ENCODE peak calls at places on chromosomes 2 and 18, in six cellular contexts. D is stimulated activated CD8-positive, alpha-beta memory T cell treated with anti-CD3 and anti-CD28 coated beads, Interleukin-7, amount 100 ng/mL, for 24 hours; B is activated CD4-positive, alpha-beta T cell treated with anti-CD3 and anti-CD28 coated beads, Interleukin-2, amount 50 U/mL, for 24 hours; L is EL; E is mesothelial cell of epicardium; S is dermis microvascular lymphatic vessel endothelial cell. W is an unnamed sample.

GRCh38 chr2:217725409-217725808 is 277.4 kb downstream of the TNS1 start:
- DNase-seq in D (no peak), B (no peak), L (no peak), E (no peak), S (no peak), W (no peak)

GRCh38 chr2:152861349-152861942 is 143.0 kb downstream of the ARL6IP6 start:
- DNase-seq in D (no peak), B (no peak), L (peak), E (no peak), S (peak), W (peak)

GRCh38 chr18:14905979-14906378 is 158.0 kb downstream of the ANKRD30B start:
- DNase-seq in D (no peak), B (no peak), L (no peak), E (no peak), S (no peak), W (no peak)

GRCh38 chr2:154638768-154639167 is 59.7 kb upstream of the KCNJ3 start:
- DNase-seq in D (no peak), B (no peak), L (no peak), E (no peak), S (no peak), W (no peak)

GRCh38 chr2:11656671-11657101 is 13.3 kb downstream of the NTSR2 start:
- DNase-seq in D (no peak), B (no peak), L (no peak), E (no peak), S (no peak), W (no peak)

GRCh38 chr2:231717281-231718180 is 9.2 kb downstream of the PTMA start:
- DNase-seq in D (no peak), B (no peak), L (peak), E (no peak), S (no peak), W (no peak)

GRCh38 chr2:233053928-233054774 is 6.0 kb upstream of the INPP5D start:
- DNase-seq in D (peak), B (peak), L (peak), E (peak), S (no peak), W (no peak)

GRCh38 chr18:39701839-39702238 is 2136.2 kb upstream of the CELF4 start:
- DNase-seq in D (no peak), B (no peak), L (peak), E (no peak), S (no peak), W (peak)

GRCh38 chr2:183840061-183840584 is 715.9 kb downstream of the NUP35 start:
- DNase-seq in D (no peak), B (no peak), L (no peak), E (no peak), S (no peak), W (no peak)

GRCh38 chr2:188983427-188984101 is 9.4 kb downstream of the COL3A1 start:
- DNase-seq in D (no peak), B (no peak), L (peak), E (no peak), S (no peak), W (no peak)

GRCh38 chr2:16330571-16331351 is 334.9 kb downstream of the CYRIA start:
- DNase-seq in D (no peak), B (no peak), L (no peak), E (no peak), S (no peak), W (no peak)

GRCh38 chr2:46847185-46847710 is 68.4 kb downstream of the MCFD2 start:
- DNase-seq in D (no peak), B (no peak), L (peak), E (peak), S (peak), W (no peak)

GRCh38 chr2:64434039-64434657 is 19.8 kb upstream of the LGALSL start:
- DNase-seq in D (no peak), B (no peak), L (no peak), E (no peak), S (no peak), W (no peak)

GRCh38 chr2:31297751-31298150 is 63.8 kb downstream of the EHD3 start:
- DNase-seq in D (no peak), B (no peak), L (peak), E (no peak), S (no peak), W (no peak)

GRCh38 chr18:31244737-31245432 is 73.1 kb upstream of the DSG1 start:
- DNase-seq in D (no peak), B (no peak), L (no peak), E (no peak), S (no peak), W (no peak)

GRCh38 chr2:238631491-238632180 is 204.9 kb downstream of the ASB1 start:
- DNase-seq in D (no peak), B (no peak), L (no peak), E (no peak), S (no peak), W (no peak)

GRCh38 chr2:85890522-85891176 is 1.9 kb upstream of the ST3GAL5 start:
- DNase-seq in D (no peak), B (no peak), L (no peak), E (no peak), S (no peak), W (no peak)

GRCh38 chr2:22893773-22894517 is 491.0 kb upstream of the KLHL29 start:
- DNase-seq in D (no peak), B (no peak), L (no peak), E (no peak), S (no peak), W (no peak)

GRCh38 chr18:7206231-7206630 is 24.7 kb upstream of the LRRC30 start:
- DNase-seq in D (no peak), B (no peak), L (no peak), E (no peak), S (no peak), W (no peak)

GRCh38 chr2:122514451-122514996 is 759.1 kb downstream of the TSN start:
- DNase-seq in D (no peak), B (no peak), L (peak), E (no peak), S (no peak), W (no peak)

GRCh38 chr18:67476585-67476984 is 39.9 kb downstream of the DSEL start:
- DNase-seq in D (no peak), B (no peak), L (no peak), E (no peak), S (no peak), W (no peak)

GRCh38 chr2:160339291-160339690 is 139.2 kb upstream of the ITGB6 start:
- DNase-seq in D (no peak), B (no peak), L (no peak), E (no peak), S (no peak), W (no peak)

GRCh38 chr18:45688834-45689233 is 35.1 kb upstream of the SLC14A1 start:
- DNase-seq in D (no peak), B (no peak), L (no peak), E (no peak), S (no peak), W (no peak)

GRCh38 chr18:25053484-25053883 is 298.5 kb downstream of the ZNF521 start:
- DNase-seq in D (no peak), B (no peak), L (no peak), E (no peak), S (no peak), W (no peak)

GRCh38 chr2:8583400-8584173 is 98.3 kb upstream of the ID2 start:
- DNase-seq in D (peak), B (peak), L (no peak), E (peak), S (peak), W (no peak)

GRCh38 chr2:217223222-217223930 is 363.5 kb upstream of the TNP1 start:
- DNase-seq in D (no peak), B (no peak), L (peak), E (no peak), S (no peak), W (peak)

GRCh38 chr2:205775091-205775876 is 93.0 kb downstream of the NRP2 start:
- DNase-seq in D (no peak), B (no peak), L (no peak), E (no peak), S (peak), W (no peak)

GRCh38 chr2:37471994-37472393 is 127.6 kb downstream of the QPCT start:
- DNase-seq in D (no peak), B (no peak), L (peak), E (no peak), S (no peak), W (no peak)

GRCh38 chr2:47056374-47056773 is 98.7 kb downstream of the STPG4 start:
- DNase-seq in D (no peak), B (no peak), L (peak), E (no peak), S (no peak), W (no peak)

GRCh38 chr2:227191367-227191766 is 26.9 kb downstream of the COL4A3 start:
- DNase-seq in D (no peak), B (no peak), L (peak), E (no peak), S (no peak), W (no peak)

GRCh38 chr2:55862269-55862668 is 61.3 kb downstream of the EFEMP1 start:
- DNase-seq in D (no peak), B (no peak), L (peak), E (no peak), S (peak), W (peak)

GRCh38 chr18:32310119-32310518 is 120.3 kb downstream of the MEP1B start:
- DNase-seq in D (no peak), B (no peak), L (no peak), E (no peak), S (no peak), W (no peak)